ENCODE peak calls at places on chromosomes 2 and 18, in seven cellular contexts. B, F, H, R, S, J and O are unnamed samples.

GRCh38 chr2:19667085-19667484 is 234.7 kb downstream of the TTC32 start:
- DNase-seq in B (peak; percentile 68), F (no peak), H (no peak), R (no peak), S (no peak), J (no peak), O (no peak)

GRCh38 chr18:48950536-48951447 is at the start of gene SMAD7:
- DNase-seq in B (peak; percentile 61), F (peak; percentile 83), H (no peak), R (no peak), S (no peak), J (peak; percentile 44), O (peak; percentile 30)

GRCh38 chr18:9081940-9082339 is 20.6 kb upstream of the NDUFV2 start:
- DNase-seq in B (no peak), F (no peak), H (no peak), R (no peak), S (no peak), J (no peak), O (no peak)

GRCh38 chr2:204363513-204363912 is 181.8 kb upstream of the PARD3B start:
- DNase-seq in B (no peak), F (no peak), H (no peak), R (no peak), S (no peak), J (no peak), O (no peak)

GRCh38 chr2:38064805-38065501 is 11.0 kb downstream of the CYP1B1 start:
- DNase-seq in B (no peak), F (no peak), H (no peak), R (no peak), S (no peak), J (peak; percentile 14), O (no peak)

GRCh38 chr2:69223759-69224494 is 163.1 kb downstream of the GFPT1 start:
- DNase-seq in B (no peak), F (no peak), H (no peak), R (no peak), S (no peak), J (peak; percentile 51), O (no peak)

GRCh38 chr2:221346411-221346810 is 225.7 kb downstream of the EPHA4 start:
- DNase-seq in B (no peak), F (no peak), H (no peak), R (no peak), S (no peak), J (no peak), O (no peak)

GRCh38 chr2:210480079-210480478 is 3.5 kb upstream of the LANCL1 start:
- DNase-seq in B (no peak), F (no peak), H (no peak), R (no peak), S (no peak), J (no peak), O (no peak)

GRCh38 chr18:55404811-55405654 is 183.0 kb downstream of the TCF4 start:
- DNase-seq in B (peak; percentile 36), F (no peak), H (no peak), R (no peak), S (no peak), J (no peak), O (no peak)

GRCh38 chr18:58481321-58482180 is 147.3 kb downstream of the ALPK2 start:
- DNase-seq in B (no peak), F (no peak), H (no peak), R (no peak), S (no peak), J (no peak), O (no peak)

GRCh38 chr2:28751956-28752607 is 452 bp downstream of the PPP1CB start:
- DNase-seq in B (no peak), F (no peak), H (no peak), R (no peak), S (no peak), J (peak; percentile 19), O (peak; percentile 61)

GRCh38 chr2:142175917-142176316 is 45.1 kb upstream of the LRP1B start:
- DNase-seq in B (no peak), F (no peak), H (no peak), R (no peak), S (no peak), J (peak; percentile 14), O (no peak)

GRCh38 chr2:3662239-3662638 is 4.2 kb downstream of the ALLC start:
- DNase-seq in B (no peak), F (peak; percentile 5), H (no peak), R (no peak), S (no peak), J (no peak), O (peak; percentile 71)

GRCh38 chr2:73896362-73897239 is 3.8 kb downstream of the ACTG2 start:
- DNase-seq in B (peak; percentile 86), F (peak; percentile 63), H (no peak), R (no peak), S (no peak), J (no peak), O (no peak)

GRCh38 chr18:55362303-55362702 is 225.7 kb downstream of the TCF4 start:
- DNase-seq in B (no peak), F (no peak), H (no peak), R (no peak), S (peak; percentile 86), J (no peak), O (no peak)

GRCh38 chr2:172783091-172783898 is 47.6 kb downstream of the RAPGEF4 start:
- DNase-seq in B (peak; percentile 92), F (no peak), H (no peak), R (peak; percentile 31), S (no peak), J (no peak), O (no peak)

GRCh38 chr2:37585982-37586621 is 85.3 kb downstream of the CDC42EP3 start:
- DNase-seq in B (peak; percentile 97), F (peak; percentile 77), H (no peak), R (no peak), S (peak; percentile 57), J (no peak), O (no peak)

GRCh38 chr2:240249423-240250149 is 109.1 kb upstream of the OTOS start:
- DNase-seq in B (no peak), F (peak; percentile 67), H (no peak), R (peak; percentile 47), S (no peak), J (no peak), O (no peak)

GRCh38 chr2:197795277-197795676 is 9.1 kb upstream of the PLCL1 start:
- DNase-seq in B (no peak), F (no peak), H (no peak), R (no peak), S (no peak), J (no peak), O (no peak)

GRCh38 chr18:48574667-48575300 is 36.0 kb downstream of the CTIF start:
- DNase-seq in B (no peak), F (peak; percentile 39), H (no peak), R (no peak), S (no peak), J (no peak), O (no peak)

GRCh38 chr2:45040786-45041185 is 31.5 kb upstream of the SIX2 start:
- DNase-seq in B (no peak), F (no peak), H (no peak), R (no peak), S (no peak), J (no peak), O (no peak)

GRCh38 chr2:27809761-27810241 is 38.3 kb downstream of the MRPL33 start:
- DNase-seq in B (peak; percentile 83), F (no peak), H (no peak), R (no peak), S (peak; percentile 66), J (no peak), O (no peak)

GRCh38 chr2:84971799-84972790 is 1.1 kb downstream of the KCMF1 start:
- DNase-seq in B (peak; percentile 42), F (peak; percentile 85), H (peak; percentile 74), R (peak; percentile 44), S (no peak), J (peak; percentile 37), O (peak; percentile 82)